ENCODE peak calls at places on chromosomes 5 and 9, in four cellular contexts. P is A549, Y is HepG2, U is K562. L is an unnamed sample.

GRCh38 chr9:16377311-16377710 is 493.2 kb downstream of the BNC2 start:
- ATAC-seq in P (no peak), Y (no peak), U (no peak), L (no peak)

GRCh38 chr9:18706648-18707047 is 232.7 kb downstream of the ADAMTSL1 start:
- ATAC-seq in P (no peak), Y (no peak), U (no peak), L (no peak)

GRCh38 chr9:136203406-136204085 is 1.4 kb downstream of the LHX3 start:
- ATAC-seq in P (peak; percentile 19), Y (peak; percentile 6), U (no peak), L (no peak)

GRCh38 chr9:68416891-68417570 is 60.6 kb downstream of the PGM5 start:
- ATAC-seq in P (peak; percentile 62), Y (peak; percentile 44), U (peak; percentile 75), L (no peak)

GRCh38 chr5:173512637-173513435 is 103.6 kb downstream of the BOD1 start:
- ATAC-seq in P (no peak), Y (no peak), U (no peak), L (no peak)

GRCh38 chr9:22241024-22241423 is 205.6 kb upstream of the DMRTA1 start:
- ATAC-seq in P (no peak), Y (no peak), U (no peak), L (no peak)

GRCh38 chr9:76607730-76608475 is 148.9 kb downstream of the GCNT1 start:
- ATAC-seq in P (no peak), Y (no peak), U (no peak), L (no peak)

GRCh38 chr5:31113666-31114065 is 79.8 kb upstream of the CDH6 start:
- ATAC-seq in P (no peak), Y (no peak), U (no peak), L (no peak)

GRCh38 chr5:91361790-91362189 is 21.3 kb downstream of the ARRDC3 start:
- ATAC-seq in P (no peak), Y (no peak), U (no peak), L (no peak)

GRCh38 chr9:136494531-136495215 is 11.8 kb upstream of the SEC16A start:
- ATAC-seq in P (no peak), Y (no peak), U (no peak), L (peak; percentile 60)

GRCh38 chr5:162529886-162530285 is 462.3 kb downstream of the GABRG2 start:
- ATAC-seq in P (no peak), Y (no peak), U (no peak), L (no peak)

GRCh38 chr5:102911973-102912372 is 156.9 kb downstream of the PAM start:
- ATAC-seq in P (no peak), Y (no peak), U (no peak), L (peak; percentile 19)

DNA sequence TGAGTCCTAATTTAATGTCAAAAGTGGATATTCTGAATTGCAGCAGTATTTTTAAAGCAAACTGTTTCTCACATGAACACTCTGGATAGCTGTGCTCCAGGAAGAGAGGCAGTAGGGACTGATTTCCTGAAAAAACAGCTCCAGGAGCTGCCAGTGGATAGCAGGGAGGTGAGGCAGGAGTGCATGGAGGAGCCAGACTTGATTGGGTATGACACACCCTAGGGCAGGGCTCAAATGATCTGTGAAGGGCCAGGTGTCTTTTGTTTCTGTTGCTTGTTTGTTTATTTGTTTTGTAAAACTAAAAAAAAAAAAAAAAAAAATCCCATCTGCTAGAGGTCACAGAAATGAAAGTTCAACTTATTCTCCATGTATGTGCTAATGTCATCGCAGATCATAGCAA is 83.4 kb downstream of the ADRB2 start:
- ATAC-seq in P (no peak), Y (no peak), U (no peak), L (no peak)
- TF ChIP-seq EP300 in P (no peak), Y (no peak), U (no peak), L (no peak)

GRCh38 chr5:125227333-125228075 is 481.1 kb upstream of the ZNF608 start:
- ATAC-seq in P (peak; percentile 85), Y (peak; percentile 83), U (no peak), L (no peak)
- H3K4me3 ChIP-seq in P (no peak overlapping the region), Y (no peak overlapping the region), U (no peak overlapping the region), L (no peak overlapping the region)

DNA sequence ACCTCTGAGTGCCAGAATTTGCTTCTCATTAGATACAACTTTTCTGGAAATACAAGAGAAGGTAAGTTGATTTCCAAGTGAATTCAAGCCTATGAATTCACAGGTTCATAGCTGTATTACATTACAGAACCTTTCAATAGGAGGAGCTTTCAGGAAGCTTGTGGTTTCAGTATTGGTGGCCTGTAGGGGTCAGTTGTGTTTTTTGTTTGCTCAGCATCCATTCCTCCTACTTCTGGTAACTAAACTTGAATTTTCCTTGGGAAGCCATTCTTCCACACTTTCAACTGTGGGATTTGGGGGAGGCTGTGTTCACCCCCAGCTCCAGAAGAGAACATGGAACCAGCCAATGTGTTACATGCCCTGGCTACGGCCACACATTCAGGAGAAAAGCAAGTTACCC is 5.6 kb upstream of the CYSTM1 start:
- ATAC-seq in P (peak; percentile 61), Y (peak; percentile 51), U (peak; percentile 78), L (no peak)
- H3K4me1 ChIP-seq in P (peaks cover 11% of the 10 kb centered on the region), Y (peaks cover 47% of the 10 kb centered on the region), U (peaks cover 4% of the 10 kb centered on the region), L (peaks cover 5% of the 10 kb centered on the region)

DNA sequence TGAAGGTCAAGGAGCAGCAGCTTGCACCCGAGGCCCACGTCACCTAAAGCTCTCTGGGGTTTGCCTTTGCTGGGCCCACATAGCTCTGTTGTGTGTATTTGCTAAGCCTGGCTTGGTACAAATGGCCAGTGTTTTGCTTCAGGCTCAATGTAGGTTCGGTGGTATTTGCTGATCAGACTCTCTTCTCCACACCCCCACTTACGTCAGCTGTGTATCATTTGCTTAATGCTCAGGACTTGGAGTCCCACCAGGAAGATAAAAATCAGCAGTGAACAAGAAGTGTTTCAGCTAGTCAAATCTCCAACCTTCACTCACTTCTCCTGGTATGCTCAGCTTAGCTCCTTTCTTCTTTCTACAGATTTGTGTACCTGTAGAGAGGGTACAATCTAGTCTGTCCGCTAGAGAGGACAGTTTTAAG is 4.8 kb upstream of the RFESD start:
- ATAC-seq in P (no peak), Y (peak; percentile 36), U (no peak), L (no peak)
- TF ChIP-seq EP300 in P (no peak), Y (no peak), U (no peak), L (no peak)

GRCh38 chr5:169395136-169395535 is 94.2 kb upstream of the SLIT3 start:
- ATAC-seq in P (no peak), Y (no peak), U (no peak), L (no peak)
- H3K4me3 ChIP-seq in P (no peak overlapping the region), Y (no peak overlapping the region), U (no peak overlapping the region), L (no peak overlapping the region)

GRCh38 chr9:134186471-134187109 is 22.2 kb upstream of the RNU6ATAC start:
- ATAC-seq in P (peak; percentile 40), Y (peak; percentile 35), U (peak; percentile 66), L (no peak)

GRCh38 chr9:134187821-134188420 is 23.6 kb upstream of the RNU6ATAC start:
- ATAC-seq in P (no peak), Y (no peak), U (no peak), L (no peak)

GRCh38 chr9:134185536-134186011 is 21.2 kb upstream of the RNU6ATAC start:
- ATAC-seq in P (no peak), Y (no peak), U (no peak), L (no peak)

GRCh38 chr9:134188421-134189166 is 24.2 kb upstream of the RNU6ATAC start:
- ATAC-seq in P (no peak), Y (no peak), U (no peak), L (peak; percentile 34)

DNA sequence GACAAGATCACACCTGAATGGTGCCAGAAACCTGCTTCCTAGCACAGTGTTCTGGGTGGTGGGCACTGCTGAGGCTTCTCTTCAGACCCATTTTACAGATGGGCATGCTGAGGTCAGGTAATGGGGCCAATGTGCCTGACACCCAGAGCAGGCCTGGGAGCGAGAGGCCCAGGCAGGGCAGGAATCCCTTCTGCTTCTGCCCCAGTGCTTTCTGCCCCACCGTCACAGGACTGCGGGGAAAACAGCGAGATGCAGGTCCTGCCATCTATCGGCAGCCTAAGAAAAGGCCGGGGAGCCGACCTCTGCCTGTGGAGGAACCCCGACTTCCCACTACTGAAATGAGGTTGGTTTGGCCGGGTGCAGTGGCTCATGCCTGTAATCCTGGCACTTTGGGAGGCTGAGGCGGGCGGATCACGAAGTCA is 22.8 kb upstream of the RNU6ATAC start:
- ATAC-seq in P (peak; percentile 88), Y (no peak), U (peak; percentile 72), L (no peak)
- H3K4me1 ChIP-seq in P (no peaks in the 10 kb centered on the region), Y (peaks cover 42% of the 10 kb centered on the region), U (peaks cover 29% of the 10 kb centered on the region), L (peaks cover 18% of the 10 kb centered on the region)

DNA sequence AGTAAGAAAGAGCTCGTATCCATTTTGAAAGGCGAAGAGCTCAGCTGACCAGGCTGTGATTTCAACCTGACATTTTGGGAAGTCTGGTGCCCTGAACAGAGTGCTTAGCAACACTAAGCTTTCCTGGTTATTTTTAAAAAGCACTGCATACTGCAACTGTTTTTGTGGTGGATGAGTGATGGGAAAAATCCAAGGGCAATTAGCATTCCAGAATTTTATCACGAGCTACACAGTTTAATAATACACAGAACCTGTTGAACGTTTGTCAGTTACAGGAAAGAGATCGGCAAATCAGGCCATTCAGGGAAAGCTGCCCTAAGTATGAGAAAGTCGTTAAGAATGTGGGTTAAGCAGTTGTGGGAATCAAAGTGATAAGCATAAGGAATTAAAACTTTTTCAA is 25.9 kb downstream of the PUM3 start:
- ATAC-seq in P (no peak), Y (no peak), U (no peak), L (peak; percentile 32)
- TF ChIP-seq EP300 in P (no peak), Y (no peak), U (no peak), L (no peak)

L was measured in gastroesophageal sphincter.